ENCODE peak calls at places on chromosomes 5 and 9, in nine cellular contexts. D, Z, N, A, I, S, M, J and G are unnamed samples.

GRCh38 chr9:94927762-94928158 is 201.3 kb downstream of the AOPEP start:
- DNase-seq in D (no peak), Z (no peak), N (no peak), A (no peak), I (no peak), S (no peak), M (no peak), J (no peak), G (no peak)

GRCh38 chr9:95494416-95495371 is 22.1 kb downstream of the PTCH1 start:
- DNase-seq in D (peak), Z (no peak), N (no peak), A (peak), I (no peak), S (peak), M (peak), J (peak), G (peak)

GRCh38 chr5:43042176-43042625 is 2.1 kb upstream of the ANXA2R start:
- DNase-seq in D (peak), Z (no peak), N (peak), A (peak), I (peak), S (peak), M (peak), J (no peak), G (peak)

GRCh38 chr9:84668204-84669007 is 1.1 kb upstream of the NTRK2 start:
- DNase-seq in D (peak), Z (peak), N (peak), A (no peak), I (peak), S (no peak), M (peak), J (peak), G (peak)

GRCh38 chr5:143536364-143536763 is 132.9 kb upstream of the NR3C1 start:
- DNase-seq in D (no peak), Z (peak), N (peak), A (no peak), I (peak), S (no peak), M (no peak), J (peak), G (no peak)

GRCh38 chr9:89448821-89449220 is 49.1 kb downstream of the SEMA4D start:
- DNase-seq in D (no peak), Z (no peak), N (no peak), A (no peak), I (no peak), S (no peak), M (no peak), J (no peak), G (no peak)

GRCh38 chr9:138016406-138017187 is 139.0 kb downstream of the CACNA1B start:
- DNase-seq in D (no peak), Z (no peak), N (no peak), A (no peak), I (no peak), S (no peak), M (no peak), J (no peak), G (no peak)

GRCh38 chr5:102832445-102832844 is 77.3 kb downstream of the PAM start:
- DNase-seq in D (no peak), Z (no peak), N (no peak), A (no peak), I (no peak), S (peak), M (no peak), J (no peak), G (no peak)

GRCh38 chr5:115600771-115601170 is 1.5 kb downstream of the TICAM2 start:
- DNase-seq in D (no peak), Z (no peak), N (no peak), A (no peak), I (no peak), S (no peak), M (no peak), J (no peak), G (no peak)

GRCh38 chr5:119453045-119453383 is 717 bp downstream of the HSD17B4 start:
- DNase-seq in D (no peak), Z (peak), N (peak), A (peak), I (no peak), S (peak), M (peak), J (peak), G (no peak)

GRCh38 chr5:111070272-111071134 is 1.0 kb upstream of the TSLP start:
- DNase-seq in D (no peak), Z (no peak), N (no peak), A (no peak), I (no peak), S (no peak), M (no peak), J (no peak), G (no peak)

GRCh38 chr9:98607787-98608186 is 100.9 kb downstream of the GABBR2 start:
- DNase-seq in D (no peak), Z (no peak), N (peak), A (no peak), I (no peak), S (no peak), M (no peak), J (no peak), G (no peak)

GRCh38 chr9:28134577-28134976 is 561.3 kb upstream of the C9orf72 start:
- DNase-seq in D (no peak), Z (no peak), N (no peak), A (no peak), I (no peak), S (peak), M (no peak), J (no peak), G (no peak)

GRCh38 chr5:110342683-110343082 is 383.8 kb downstream of the TMEM232 start:
- DNase-seq in D (no peak), Z (no peak), N (no peak), A (no peak), I (no peak), S (no peak), M (no peak), J (no peak), G (no peak)

GRCh38 chr9:70362952-70363351 is 51.5 kb downstream of the KLF9 start:
- DNase-seq in D (no peak), Z (no peak), N (no peak), A (no peak), I (no peak), S (no peak), M (no peak), J (peak), G (no peak)

GRCh38 chr9:71587576-71588362 is 180.5 kb downstream of the CEMIP2 start:
- DNase-seq in D (no peak), Z (no peak), N (no peak), A (no peak), I (no peak), S (no peak), M (no peak), J (peak), G (no peak)

GRCh38 chr9:101465330-101465915 is 29.8 kb upstream of the ALDOB start:
- DNase-seq in D (peak), Z (peak), N (peak), A (peak), I (peak), S (peak), M (no peak), J (peak), G (no peak)

GRCh38 chr9:101737165-101737704 is 1.2 kb downstream of the GRIN3A start:
- DNase-seq in D (peak), Z (no peak), N (no peak), A (no peak), I (no peak), S (no peak), M (no peak), J (no peak), G (no peak)

GRCh38 chr5:109855056-109855455 is 165.3 kb downstream of the MAN2A1 start:
- DNase-seq in D (no peak), Z (no peak), N (no peak), A (no peak), I (no peak), S (no peak), M (no peak), J (no peak), G (no peak)

GRCh38 chr5:176809544-176810083 is 745 bp upstream of the UNC5A start:
- DNase-seq in D (no peak), Z (no peak), N (no peak), A (no peak), I (no peak), S (no peak), M (no peak), J (no peak), G (no peak)

GRCh38 chr5:8740595-8740994 is 805.3 kb downstream of the SEMA5A start:
- DNase-seq in D (no peak), Z (no peak), N (no peak), A (no peak), I (no peak), S (no peak), M (no peak), J (no peak), G (no peak)